ENCODE peak calls at places on chromosomes 12 and 14, in seven cellular contexts. C is smooth muscle cell of the brain vasculature, W is mucosa of gallbladder, I is NCI-H1092 treated with DMSO at 0.1 percent for 48 hours, V is DMS153, H is left ventricle myocardium inferior, D is C1 segment of cervical spinal cord. L is an unnamed sample.

GRCh38 chr12:44154128-44154527 is 318.2 kb downstream of the TMEM117 start:
- DNase-seq in C (peak), W (no peak), I (no peak), V (no peak), H (no peak), D (no peak), L (no peak)

GRCh38 chr14:87494010-87494409 is 499.0 kb downstream of the GALC start:
- DNase-seq in C (no peak), W (no peak), I (no peak), V (no peak), H (no peak), D (no peak), L (no peak)

GRCh38 chr12:7905071-7905470 is 30.9 kb downstream of the SLC2A3 start:
- DNase-seq in C (no peak), W (no peak), I (no peak), V (no peak), H (no peak), D (no peak), L (no peak)

GRCh38 chr14:74620497-74620921 is 8.5 kb upstream of the LTBP2 start:
- DNase-seq in C (no peak), W (no peak), I (no peak), V (no peak), H (no peak), D (no peak), L (no peak)

GRCh38 chr14:66746316-66747006 is 238.5 kb downstream of the GPHN start:
- DNase-seq in C (peak), W (no peak), I (no peak), V (no peak), H (no peak), D (no peak), L (no peak)

GRCh38 chr12:66751432-66752113 is 72.7 kb upstream of the GRIP1 start:
- DNase-seq in C (no peak), W (no peak), I (no peak), V (no peak), H (no peak), D (no peak), L (no peak)

GRCh38 chr14:77856930-77857329 is 57.0 kb downstream of the ADCK1 start:
- DNase-seq in C (no peak), W (no peak), I (no peak), V (no peak), H (no peak), D (no peak), L (no peak)

GRCh38 chr14:104786091-104786586 is 9.4 kb downstream of the AKT1 start:
- DNase-seq in C (no peak), W (no peak), I (no peak), V (no peak), H (no peak), D (no peak), L (no peak)

GRCh38 chr12:92206596-92206995 is 61.0 kb upstream of the BTG1 start:
- DNase-seq in C (no peak), W (no peak), I (no peak), V (no peak), H (no peak), D (no peak), L (no peak)

GRCh38 chr14:55707365-55707804 is 127.4 kb downstream of the KTN1 start:
- DNase-seq in C (no peak), W (no peak), I (peak), V (peak), H (no peak), D (no peak), L (no peak)

GRCh38 chr14:50599700-50600444 is 39.9 kb downstream of the ATL1 start:
- DNase-seq in C (no peak), W (no peak), I (peak), V (peak), H (no peak), D (no peak), L (no peak)

GRCh38 chr12:60419986-60420385 is 824.2 kb downstream of the SLC16A7 start:
- DNase-seq in C (no peak), W (no peak), I (no peak), V (no peak), H (no peak), D (no peak), L (no peak)

L was measured in colonic mucosa.